ENCODE peak calls at places on chromosomes 6 and 20, in five cellular contexts. N, U, M, W and J are unnamed samples.
A peak's percentile ranks its signal among the peaks of the same experiment; 100 is the strongest.

GRCh38 chr6:24719125-24719931 is at the start of gene C6orf62:
- DNase-seq in U (no peak), N (peak; percentile 36), M (peak; percentile 20), W (no peak), J (peak; percentile 81)

GRCh38 chr6:37209461-37210205 is 39.7 kb downstream of the PIM1 start:
- DNase-seq in M (peak; percentile 11), U (no peak), W (no peak), N (no peak), J (no peak)

GRCh38 chr6:137995371-137995770 is 111.8 kb downstream of the PERP start:
- DNase-seq in M (no peak), U (no peak), N (no peak), W (no peak), J (no peak)

GRCh38 chr6:31956796-31957195 is 2.0 kb downstream of the NELFE start:
- DNase-seq in W (no peak), U (no peak), M (no peak), N (no peak), J (no peak)

GRCh38 chr6:13662651-13663334 is 47.7 kb downstream of the NOL7 start:
- DNase-seq in U (no peak), W (no peak), M (no peak), N (no peak), J (no peak)

GRCh38 chr20:35796556-35796955 is 24.7 kb downstream of the PHF20 start:
- DNase-seq in N (no peak), W (no peak), U (no peak), M (no peak), J (no peak)

GRCh38 chr20:59518881-59519706 is 85.2 kb upstream of the PHACTR3 start:
- DNase-seq in U (peak; percentile 51), N (peak; percentile 70), W (no peak), M (peak; percentile 54), J (no peak)

GRCh38 chr6:39196648-39197047 is 32.6 kb downstream of the KCNK5 start:
- DNase-seq in U (no peak), W (no peak), N (no peak), M (peak; percentile 87), J (no peak)

GRCh38 chr6:163651910-163652309 is 237.4 kb downstream of the QKI start:
- DNase-seq in W (no peak), U (no peak), N (peak; percentile 10), M (no peak), J (no peak)

GRCh38 chr6:35140991-35141720 is at the start of gene TCP11:
- DNase-seq in N (no peak), U (no peak), M (peak; percentile 65), W (peak; percentile 49), J (peak; percentile 82)

GRCh38 chr6:73565767-73566485 is 45.1 kb upstream of the EEF1A1 start:
- DNase-seq in U (no peak), W (no peak), M (no peak), N (peak; percentile 61), J (no peak)

GRCh38 chr6:166715065-166715464 is 88.0 kb upstream of the RPS6KA2 start:
- DNase-seq in W (no peak), M (no peak), U (no peak), N (no peak), J (no peak)

GRCh38 chr6:167985205-167985604 is 12.3 kb upstream of the KIF25 start:
- DNase-seq in N (no peak), W (no peak), M (no peak), U (no peak), J (no peak)

GRCh38 chr6:158322724-158323560 is 10.7 kb downstream of the TULP4 start:
- DNase-seq in U (peak; percentile 59), M (peak; percentile 33), N (no peak), W (no peak), J (no peak)

GRCh38 chr20:57189713-57190112 is 76.7 kb downstream of the BMP7 start:
- DNase-seq in U (no peak), W (no peak), M (no peak), N (no peak), J (no peak)

GRCh38 chr20:34834459-34834893 is 9.0 kb upstream of the NCOA6 start:
- DNase-seq in W (no peak), M (peak; percentile 39), N (peak; percentile 33), U (peak; percentile 51), J (no peak)

GRCh38 chr6:17018425-17018824 is 83.4 kb upstream of the STMND1 start:
- DNase-seq in M (no peak), W (no peak), U (no peak), N (no peak), J (no peak)

GRCh38 chr6:17013701-17014100 is 88.1 kb upstream of the STMND1 start:
- DNase-seq in M (no peak), U (peak; percentile 83), W (no peak), N (no peak), J (no peak)

GRCh38 chr6:17017416-17017815 is 84.4 kb upstream of the STMND1 start:
- DNase-seq in U (no peak), N (no peak), W (no peak), M (no peak), J (no peak)

GRCh38 chr6:17015144-17015543 is 86.7 kb upstream of the STMND1 start:
- DNase-seq in N (no peak), M (no peak), W (no peak), U (no peak), J (no peak)

DNA sequence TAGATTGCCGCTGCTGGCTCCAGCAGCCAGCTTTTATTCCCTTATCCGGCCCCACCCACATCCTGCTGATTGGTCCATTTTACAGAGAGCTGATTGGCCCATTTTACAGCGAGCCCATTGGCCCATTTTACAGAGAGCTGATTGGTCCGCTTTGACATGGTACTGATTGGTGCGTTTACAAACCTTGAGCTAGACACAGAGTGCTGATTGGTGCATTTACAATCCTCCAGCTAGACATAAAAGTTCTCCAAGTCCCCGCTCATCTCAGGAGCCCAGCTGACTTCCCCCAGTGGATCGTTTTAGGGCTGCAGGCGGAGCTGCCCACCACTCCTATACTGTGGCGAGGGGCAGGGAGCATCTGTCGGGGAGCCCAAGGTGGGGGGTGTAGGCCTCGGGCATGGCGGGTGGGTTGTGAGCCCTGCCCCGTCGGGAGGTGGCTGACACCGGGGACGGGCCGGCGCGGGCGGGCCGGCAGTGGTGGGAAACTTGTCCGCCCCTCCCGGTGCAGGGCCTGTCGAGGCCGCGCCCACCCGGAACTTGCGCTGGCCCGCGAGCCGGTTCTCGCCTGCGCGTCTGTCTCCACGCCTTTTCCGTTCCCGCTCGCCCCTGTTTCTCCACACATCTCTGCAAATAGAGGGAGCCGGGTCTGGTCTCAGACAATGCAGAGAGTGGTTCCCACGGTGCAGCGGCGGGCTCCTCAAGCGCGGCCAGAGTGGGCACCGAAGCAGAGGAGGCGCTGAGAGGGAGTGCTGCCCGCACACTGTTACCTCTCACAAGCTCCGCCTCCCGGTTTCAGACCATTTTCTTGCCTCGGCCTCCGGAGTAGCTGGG is 86.1 kb upstream of the STMND1 start:
- DNase-seq in W (peak; percentile 14), U (no peak), M (peak; percentile 17), N (no peak), J (no peak)
- H3K4me3 ChIP-seq in W (peak overlapping the region; percentile 55), U (peak overlapping the region; percentile 17), M (peak overlapping the region; percentile 22), N (no peak overlapping the region), J (peak overlapping the region; percentile 39)

GRCh38 chr6:161199845-161200244 is 74.0 kb downstream of the AGPAT4 start:
- DNase-seq in N (no peak), W (no peak), U (no peak), M (no peak), J (no peak)

GRCh38 chr6:161198176-161198575 is 75.7 kb downstream of the AGPAT4 start:
- DNase-seq in W (no peak), M (no peak), N (no peak), U (no peak), J (no peak)

GRCh38 chr6:161204866-161205557 is 68.8 kb downstream of the AGPAT4 start:
- DNase-seq in M (peak; percentile 81), U (peak; percentile 18), W (no peak), N (no peak), J (no peak)

GRCh38 chr6:161198781-161199505 is 74.9 kb downstream of the AGPAT4 start:
- DNase-seq in W (no peak), M (no peak), N (no peak), U (no peak), J (no peak)

DNA sequence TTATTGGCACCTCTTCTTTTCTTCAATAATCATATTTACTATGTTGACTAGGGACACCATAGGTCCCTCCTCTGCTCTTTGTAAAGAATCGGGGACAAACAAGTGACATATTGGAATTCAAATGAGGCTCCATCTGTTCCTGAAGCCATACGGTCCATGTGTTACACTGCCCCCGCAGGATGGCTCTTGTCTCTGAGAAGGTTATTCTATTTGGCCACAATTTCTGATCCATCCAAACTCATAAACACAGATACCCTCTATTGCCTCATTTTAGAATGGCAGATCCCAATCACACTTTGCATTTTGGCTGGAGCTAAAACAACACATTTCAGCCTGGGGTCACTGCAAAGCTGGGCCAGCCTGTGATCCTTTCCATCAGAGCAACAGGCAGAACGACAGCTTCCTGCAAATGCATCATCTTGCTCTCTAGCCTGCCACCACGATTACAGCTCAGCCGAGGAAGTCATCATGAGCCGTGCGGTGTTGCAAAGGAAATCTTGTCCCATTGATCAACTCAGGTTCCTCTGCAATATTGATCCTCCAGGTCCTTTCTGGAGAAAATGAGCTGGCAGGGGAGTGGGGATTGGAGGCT is 73.2 kb downstream of the AGPAT4 start:
- DNase-seq in N (no peak), W (no peak), M (peak; percentile 75), U (no peak), J (no peak)
- TF ChIP-seq CTCF in N (peak; percentile 6), W (no peak), M (peak; percentile 42), U (peak; percentile 8), J (no peak)

DNA sequence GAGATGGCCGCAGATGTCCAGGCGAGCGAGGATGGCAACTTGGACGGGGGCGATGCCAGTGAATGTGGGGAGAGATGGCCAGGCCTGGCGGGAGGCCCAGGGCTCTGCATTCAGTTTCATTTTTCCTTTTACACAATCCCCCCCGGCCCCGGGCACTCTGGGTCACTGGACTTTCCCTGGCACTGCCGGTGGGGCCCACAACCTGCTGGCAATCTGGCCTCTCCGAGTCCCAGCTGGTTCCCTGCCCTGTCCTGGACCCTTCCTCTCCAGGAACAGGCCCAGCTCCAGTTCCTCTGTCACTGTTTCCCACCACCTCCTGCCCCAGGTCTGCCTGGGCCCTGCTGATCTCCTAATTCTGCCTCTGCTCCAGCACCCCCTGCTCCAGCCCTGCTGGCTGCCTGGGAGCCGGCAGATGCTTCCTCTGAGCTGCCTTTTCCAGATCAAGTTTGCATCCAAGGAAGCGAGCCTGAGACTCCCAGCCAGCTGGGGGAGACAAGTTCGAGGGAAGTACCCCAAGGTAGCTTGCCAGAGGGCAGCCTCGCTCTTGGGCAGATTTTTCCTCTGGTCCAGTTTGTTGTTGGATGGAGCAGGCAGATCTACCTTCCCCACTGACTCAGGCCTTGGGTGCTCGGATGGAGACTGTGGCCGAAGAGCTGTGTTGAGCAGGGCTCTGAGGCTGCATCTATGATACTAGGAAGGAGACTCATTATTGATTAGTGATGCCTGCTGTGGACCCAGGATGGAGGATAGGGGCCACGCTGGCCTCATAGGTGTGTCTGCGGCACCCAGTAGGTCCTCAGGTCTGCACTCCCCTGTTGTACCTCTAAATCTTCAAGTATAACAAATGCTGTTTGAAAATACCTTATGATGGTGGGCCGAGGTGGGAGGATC is 83.2 kb downstream of the CEBPB start:
- DNase-seq in M (no peak), N (no peak), W (peak; percentile 71), U (no peak), J (no peak)
- H3K4me3 ChIP-seq in M (no peak overlapping the region), N (no peak overlapping the region), W (peak overlapping the region; percentile 30), U (no peak overlapping the region), J (no peak overlapping the region)

GRCh38 chr6:116682334-116682712 is 1.3 kb downstream of the KPNA5 start:
- DNase-seq in N (no peak), W (no peak), U (peak; percentile 43), M (no peak), J (no peak)

GRCh38 chr6:116676021-116676420 is 5.0 kb upstream of the KPNA5 start:
- DNase-seq in W (no peak), M (no peak), N (no peak), U (no peak), J (no peak)

GRCh38 chr6:116685437-116685993 is 4.5 kb downstream of the KPNA5 start:
- DNase-seq in N (no peak), U (no peak), W (no peak), M (no peak), J (no peak)

GRCh38 chr6:116680880-116681672 is at the start of gene KPNA5:
- DNase-seq in U (peak; percentile 94), M (peak; percentile 84), W (peak; percentile 90), N (peak; percentile 95), J (peak; percentile 93)
- TF ChIP-seq CTCF in U (no peak), M (no peak), W (no peak), N (no peak), J (no peak)